ENCODE peak calls at places on chromosomes 6 and 20, in four cellular contexts. One of them, this sample, is unnamed.

GRCh38 chr6:30719791-30720737 is at the start of gene TUBB:
- DNase-seq in amniotic epithelial cell: peak
- DNase-seq in mesothelial cell of epicardium: peak
- DNase-seq in body of pancreas: peak
- DNase-seq in this sample: peak

GRCh38 chr6:38131527-38131965 is 312.0 kb downstream of the ZFAND3 start:
- DNase-seq in amniotic epithelial cell: peak
- DNase-seq in mesothelial cell of epicardium: no peak
- DNase-seq in body of pancreas: peak
- DNase-seq in this sample: peak

GRCh38 chr20:7161690-7162089 is 394.2 kb downstream of the BMP2 start:
- DNase-seq in amniotic epithelial cell: peak
- DNase-seq in mesothelial cell of epicardium: no peak
- DNase-seq in body of pancreas: no peak
- DNase-seq in this sample: peak

GRCh38 chr20:15814903-15815302 is 758.3 kb downstream of the KIF16B start:
- DNase-seq in amniotic epithelial cell: peak
- DNase-seq in mesothelial cell of epicardium: no peak
- DNase-seq in body of pancreas: no peak
- DNase-seq in this sample: peak

GRCh38 chr20:58893355-58894151 is 41.0 kb downstream of the GNAS start:
- DNase-seq in amniotic epithelial cell: peak
- DNase-seq in mesothelial cell of epicardium: no peak
- DNase-seq in body of pancreas: no peak
- DNase-seq in this sample: peak

GRCh38 chr6:72589096-72589495 is 32.8 kb upstream of the KCNQ5 start:
- DNase-seq in amniotic epithelial cell: no peak
- DNase-seq in mesothelial cell of epicardium: no peak
- DNase-seq in body of pancreas: no peak
- DNase-seq in this sample: peak

GRCh38 chr20:64224344-64225165 is 31.0 kb upstream of the PCMTD2 start:
- DNase-seq in amniotic epithelial cell: peak
- DNase-seq in mesothelial cell of epicardium: no peak
- DNase-seq in body of pancreas: peak
- DNase-seq in this sample: peak

GRCh38 chr6:18047406-18047805 is 60.0 kb upstream of the KIF13A start:
- DNase-seq in amniotic epithelial cell: no peak
- DNase-seq in mesothelial cell of epicardium: no peak
- DNase-seq in body of pancreas: no peak
- DNase-seq in this sample: peak

GRCh38 chr20:48178607-48179006 is 393.3 kb upstream of the SULF2 start:
- DNase-seq in amniotic epithelial cell: no peak
- DNase-seq in mesothelial cell of epicardium: no peak
- DNase-seq in body of pancreas: no peak
- DNase-seq in this sample: no peak

GRCh38 chr6:141403827-141404226 is 728.9 kb upstream of the GJE1 start:
- DNase-seq in amniotic epithelial cell: peak
- DNase-seq in mesothelial cell of epicardium: no peak
- DNase-seq in body of pancreas: no peak
- DNase-seq in this sample: peak